ENCODE peak calls at places on chromosomes 12 and 14, in five cellular contexts. W is A549, Z is SK-N-SH, N is GM12878, P is HepG2. S is an unnamed sample.

GRCh38 chr14:62289471-62289870 is 527.3 kb downstream of the SNAPC1 start:
- DNase-seq in W (no peak), Z (no peak), N (no peak), P (no peak), S (no peak)

GRCh38 chr12:117119592-117120198 is 20.5 kb upstream of the TESC start:
- DNase-seq in W (peak), Z (peak), N (no peak), P (peak), S (no peak)

GRCh38 chr14:64755661-64756265 is 51.5 kb downstream of the PLEKHG3 start:
- DNase-seq in W (no peak), Z (no peak), N (no peak), P (no peak), S (no peak)

GRCh38 chr14:21041676-21042433 is at the start of gene RNASE7:
- DNase-seq in W (no peak), Z (no peak), N (no peak), P (no peak), S (no peak)

GRCh38 chr14:23551266-23552028 is at the start of gene ZFHX2:
- DNase-seq in W (peak), Z (peak), N (no peak), P (peak), S (no peak)

GRCh38 chr12:122523846-122524718 is 2.7 kb downstream of the RSRC2 start:
- DNase-seq in W (no peak), Z (no peak), N (no peak), P (no peak), S (no peak)

GRCh38 chr14:54166049-54166950 is 209.7 kb upstream of the BMP4 start:
- DNase-seq in W (no peak), Z (no peak), N (no peak), P (no peak), S (no peak)

GRCh38 chr14:46136456-46136855 is 515.1 kb downstream of the RPL10L start:
- DNase-seq in W (no peak), Z (no peak), N (no peak), P (no peak), S (no peak)

GRCh38 chr12:14416658-14417057 is 51.2 kb downstream of the ATF7IP start:
- DNase-seq in W (peak), Z (peak), N (no peak), P (peak), S (no peak)

DNA sequence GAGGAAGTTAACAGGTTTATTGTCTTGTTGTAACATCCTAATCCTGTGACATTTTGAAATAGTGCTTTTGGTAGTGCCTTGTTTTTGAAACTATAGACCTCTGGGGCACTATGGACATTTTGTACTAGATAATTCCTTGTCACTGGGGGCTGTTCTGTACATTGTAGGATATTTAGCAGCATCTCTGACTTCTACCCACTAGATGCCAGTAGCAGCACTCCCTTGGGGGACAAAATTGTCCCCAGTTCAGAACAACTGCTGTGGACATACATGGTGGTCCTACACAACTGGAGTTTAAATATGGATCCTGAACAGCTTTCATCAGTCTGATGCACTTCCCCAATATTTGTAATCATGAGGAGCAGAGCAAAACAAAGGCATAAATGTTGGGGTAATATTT is 264.7 kb downstream of the RAD51B start:
- DNase-seq in W (peak), Z (no peak), N (no peak), P (no peak), S (no peak)
- TF ChIP-seq CHD2 in W (no peak), Z (no peak), N (no peak), P (no peak), S (no peak)

GRCh38 chr14:76768671-76769500 is 7.6 kb downstream of the VASH1 start:
- DNase-seq in W (no peak), Z (no peak), N (no peak), P (no peak), S (peak)

GRCh38 chr14:76768201-76768656 is 7.0 kb downstream of the VASH1 start:
- DNase-seq in W (no peak), Z (peak), N (peak), P (no peak), S (no peak)

GRCh38 chr14:76771432-76771980 is 10.2 kb downstream of the VASH1 start:
- DNase-seq in W (no peak), Z (no peak), N (no peak), P (no peak), S (peak)

GRCh38 chr14:76770521-76771431 is 9.5 kb downstream of the VASH1 start:
- DNase-seq in W (no peak), Z (no peak), N (no peak), P (no peak), S (no peak)

GRCh38 chr14:76769636-76770292 is 8.5 kb downstream of the VASH1 start:
- DNase-seq in W (no peak), Z (no peak), N (no peak), P (no peak), S (peak)
- TF ChIP-seq CHD2 in W (no peak), Z (no peak), N (no peak), P (no peak), S (no peak)

DNA sequence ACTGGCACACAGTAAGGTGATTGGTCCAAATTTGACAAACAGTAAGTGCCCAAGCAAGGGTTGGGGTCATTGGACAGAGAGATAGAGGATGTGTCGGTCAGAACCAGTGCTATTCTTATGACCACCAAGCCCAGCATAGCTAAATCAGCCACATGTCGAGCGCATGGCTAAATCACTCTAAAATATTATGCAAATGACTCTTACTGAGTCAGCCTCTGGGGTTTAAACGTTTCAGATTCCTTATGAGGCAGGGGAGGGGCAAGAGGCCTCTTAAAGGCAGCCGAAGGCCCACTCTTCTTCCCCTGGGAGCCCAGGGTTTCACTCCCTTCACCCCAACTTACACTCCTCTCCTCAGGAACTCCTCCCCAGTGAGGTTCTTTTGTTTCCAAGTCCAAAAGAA is 603 bp upstream of the ENDOU start:
- DNase-seq in W (no peak), Z (no peak), N (no peak), P (no peak), S (no peak)
- TF ChIP-seq CHD2 in W (no peak), Z (no peak), N (no peak), P (no peak), S (no peak)

GRCh38 chr12:68609955-68610434 is 704 bp upstream of the RAP1B start:
- DNase-seq in W (peak), Z (peak), N (no peak), P (no peak), S (no peak)
- TF ChIP-seq CHD2 in W (no peak), Z (no peak), N (no peak), P (no peak), S (no peak)

GRCh38 chr12:4089147-4089606 is 184.4 kb upstream of the CCND2 start:
- DNase-seq in W (no peak), Z (no peak), N (no peak), P (no peak), S (no peak)
- TF ChIP-seq CHD2 in W (no peak), Z (no peak), N (no peak), P (no peak), S (no peak)

GRCh38 chr14:104894331-104895206 is 29.5 kb downstream of the CEP170B start:
- DNase-seq in W (no peak), Z (peak), N (no peak), P (no peak), S (no peak)

GRCh38 chr14:104895207-104895785 is 29.4 kb upstream of the PLD4 start:
- DNase-seq in W (no peak), Z (no peak), N (no peak), P (no peak), S (no peak)

GRCh38 chr14:104898195-104898558 is 26.5 kb upstream of the PLD4 start:
- DNase-seq in W (no peak), Z (peak), N (no peak), P (no peak), S (no peak)

GRCh38 chr14:104897286-104898194 is 27.1 kb upstream of the PLD4 start:
- DNase-seq in W (no peak), Z (peak), N (no peak), P (no peak), S (no peak)

GRCh38 chr14:104895786-104896642 is 28.7 kb upstream of the PLD4 start:
- DNase-seq in W (no peak), Z (peak), N (no peak), P (no peak), S (peak)
- TF ChIP-seq CHD2 in W (no peak), Z (no peak), N (no peak), P (no peak), S (no peak)

GRCh38 chr12:58313091-58313855 is 371.9 kb downstream of the ATP23 start:
- DNase-seq in W (no peak), Z (no peak), N (no peak), P (no peak), S (no peak)

GRCh38 chr12:58314610-58315009 is 373.2 kb downstream of the ATP23 start:
- DNase-seq in W (no peak), Z (no peak), N (no peak), P (no peak), S (no peak)

GRCh38 chr12:58309806-58310205 is 368.4 kb downstream of the ATP23 start:
- DNase-seq in W (no peak), Z (no peak), N (no peak), P (no peak), S (no peak)

GRCh38 chr12:58310368-58310767 is 369.0 kb downstream of the ATP23 start:
- DNase-seq in W (peak), Z (no peak), N (no peak), P (no peak), S (no peak)

DNA sequence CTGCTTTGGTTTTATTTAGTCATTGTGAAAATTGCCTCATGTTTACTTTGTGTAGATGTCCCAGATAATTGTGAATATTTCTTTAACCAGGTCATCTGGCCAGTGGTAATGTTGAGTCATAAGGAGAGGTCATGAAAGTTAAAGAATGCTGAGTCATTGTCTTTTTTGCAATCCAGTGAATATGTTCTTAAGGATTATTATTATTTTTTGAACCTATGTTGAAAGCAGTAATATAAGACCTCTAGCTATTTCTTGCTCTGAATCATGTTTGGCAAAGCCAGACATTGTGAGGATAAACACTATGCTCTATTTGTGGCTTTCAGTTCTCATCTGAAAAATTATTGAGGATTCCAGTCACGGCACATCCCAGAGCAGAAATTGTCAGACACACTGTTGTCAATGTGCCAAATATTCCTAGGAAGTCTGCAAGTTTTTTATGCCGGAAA is 369.5 kb downstream of the ATP23 start:
- DNase-seq in W (peak), Z (no peak), N (no peak), P (peak), S (no peak)
- TF ChIP-seq CHD2 in W (no peak), Z (no peak), N (no peak), P (no peak), S (no peak)

DNA sequence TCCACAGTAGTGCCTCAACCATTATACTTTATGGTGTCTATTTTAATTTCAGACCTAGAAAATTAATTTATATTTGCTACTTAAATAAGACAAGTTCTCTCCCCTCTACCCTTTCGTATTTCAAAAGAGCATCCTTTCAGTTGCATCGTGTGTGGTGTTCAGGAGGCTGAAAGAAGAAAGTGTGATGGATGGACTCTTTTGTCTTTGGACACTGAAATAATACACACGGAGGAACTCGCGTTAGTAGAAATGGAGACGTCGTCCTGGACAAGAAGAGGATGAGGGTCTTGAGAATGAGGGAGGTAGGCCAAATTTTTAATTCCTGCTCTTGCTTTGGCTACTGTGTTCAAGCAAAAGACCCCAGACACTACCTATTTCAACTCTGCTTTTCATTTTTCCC is 921 bp downstream of the TMED8 start:
- DNase-seq in W (no peak), Z (no peak), N (no peak), P (no peak), S (no peak)
- TF ChIP-seq CHD2 in W (no peak), Z (no peak), N (no peak), P (no peak), S (no peak)

GRCh38 chr14:90381999-90382451 is 14.8 kb upstream of the CALM1 start:
- DNase-seq in W (no peak), Z (peak), N (no peak), P (peak), S (peak)
- TF ChIP-seq CHD2 in W (no peak), Z (no peak), N (no peak), P (no peak), S (no peak)

S was measured in H1.